ENCODE peak calls at places on chromosome X, in eight cellular contexts. A is testis; U is endothelial cell of umbilical vein; Z is effector memory CD4-positive, alpha-beta T cell; K is aorta; R is keratinocyte; F is endodermal cell; Y is cardiac muscle cell. N is an unnamed sample. For H3K4me1 and H3K27me3, the result is how much of the 10 kb centered on the place peaks cover.

GRCh38 chrX:8673211-8673610 is 58.7 kb downstream of the ANOS1 start:
- DNase-seq in A (no peak), U (no peak), Z (no peak), K (no peak), R (no peak), F (no peak), Y (no peak), N (no peak)

GRCh38 chrX:140715787-140716186 is 6.2 kb downstream of the LINC00632 start:
- DNase-seq in A (no peak), U (no peak), Z (no peak), K (no peak), R (no peak), F (no peak), Y (no peak), N (no peak)

GRCh38 chrX:69065451-69065850 is 99.8 kb downstream of the PJA1 start:
- DNase-seq in A (no peak), U (no peak), Z (no peak), K (peak), R (no peak), F (peak), Y (no peak), N (no peak)

GRCh38 chrX:101415180-101416130 is 7.4 kb downstream of the HNRNPH2 start:
- DNase-seq in A (peak), U (peak), Z (peak), K (no peak), R (no peak), F (peak), Y (peak), N (peak)

GRCh38 chrX:25011589-25012432 is 4.0 kb downstream of the ARX start:
- DNase-seq in A (no peak), U (no peak), Z (no peak), K (no peak), R (no peak), F (peak), Y (no peak), N (no peak)

GRCh38 chrX:107758231-107758766 is 17.3 kb downstream of the TSC22D3 start:
- DNase-seq in A (no peak), U (no peak), Z (no peak), K (peak), R (no peak), F (no peak), Y (no peak), N (no peak)

GRCh38 chrX:17597836-17598434 is 139.4 kb upstream of the SCML1 start:
- DNase-seq in A (peak), U (peak), Z (no peak), K (peak), R (no peak), F (no peak), Y (no peak), N (peak)

GRCh38 chrX:1392376-1393130 is 640 bp upstream of the SLC25A6 start:
- DNase-seq in A (peak), U (no peak), Z (no peak), K (no peak), R (no peak), F (peak), Y (peak), N (peak)

GRCh38 chrX:48487362-48487785 is 11.4 kb downstream of the FTSJ1 start:
- DNase-seq in A (no peak), U (no peak), Z (no peak), K (peak), R (peak), F (no peak), Y (no peak), N (no peak)

GRCh38 chrX:40530471-40530870 is 50.3 kb upstream of the ATP6AP2 start:
- DNase-seq in A (no peak), U (no peak), Z (no peak), K (no peak), R (no peak), F (no peak), Y (no peak), N (no peak)

GRCh38 chrX:115387327-115387726 is 97.8 kb downstream of the LUZP4 start:
- DNase-seq in A (no peak), U (no peak), Z (no peak), K (no peak), R (no peak), F (no peak), Y (no peak), N (no peak)

GRCh38 chrX:115393271-115393670 is 103.8 kb downstream of the LUZP4 start:
- DNase-seq in A (no peak), U (no peak), Z (no peak), K (no peak), R (no peak), F (no peak), Y (peak), N (no peak)

GRCh38 chrX:115392871-115393270 is 103.4 kb downstream of the LUZP4 start:
- DNase-seq in A (no peak), U (no peak), Z (no peak), K (no peak), R (no peak), F (no peak), Y (no peak), N (no peak)

GRCh38 chrX:115392031-115392430 is 102.5 kb downstream of the LUZP4 start:
- DNase-seq in A (no peak), U (no peak), Z (no peak), K (no peak), R (no peak), F (no peak), Y (no peak), N (no peak)

GRCh38 chrX:115388879-115389278 is 99.4 kb downstream of the LUZP4 start:
- DNase-seq in A (no peak), U (no peak), Z (no peak), K (no peak), R (no peak), F (no peak), Y (no peak), N (no peak)
- H3K4me1 ChIP-seq in A (under half), U (under half), Z (under half), K (under half), R (under half), F (under half), Y (under half), N (under half)

GRCh38 chrX:31181377-31182038 is 109.7 kb upstream of the FTHL17 start:
- DNase-seq in A (no peak), U (no peak), Z (no peak), K (no peak), R (no peak), F (no peak), Y (no peak), N (no peak)

GRCh38 chrX:31186693-31187338 is 115.0 kb upstream of the FTHL17 start:
- DNase-seq in A (no peak), U (no peak), Z (no peak), K (no peak), R (no peak), F (no peak), Y (no peak), N (no peak)

GRCh38 chrX:31190221-31190975 is 118.6 kb upstream of the FTHL17 start:
- DNase-seq in A (no peak), U (no peak), Z (no peak), K (no peak), R (no peak), F (no peak), Y (peak), N (no peak)

GRCh38 chrX:31185884-31186283 is 114.0 kb upstream of the FTHL17 start:
- DNase-seq in A (no peak), U (no peak), Z (no peak), K (no peak), R (no peak), F (no peak), Y (no peak), N (no peak)
- H3K27me3 ChIP-seq in A (under half), U (under half), Z (under half), K (under half), R (under half), F (under half), Y (under half), N (under half)

GRCh38 chrX:46588263-46588662 is 14.7 kb downstream of the CHST7 start:
- DNase-seq in A (peak), U (peak), Z (peak), K (no peak), R (no peak), F (peak), Y (no peak), N (no peak)
- H3K4me1 ChIP-seq in A (under half), U (under half), Z (under half), K (under half), R (under half), F (under half), Y (under half), N (under half)

GRCh38 chrX:130108647-130109428 is 1.5 kb downstream of the ELF4 start:
- DNase-seq in A (no peak), U (no peak), Z (no peak), K (peak), R (no peak), F (peak), Y (no peak), N (peak)
- H3K27me3 ChIP-seq in A (under half), U (under half), Z (under half), K (under half), R (under half), F (under half), Y (under half), N (under half)

GRCh38 chrX:112642349-112642748 is 37.4 kb downstream of the LHFPL1 start:
- DNase-seq in A (peak), U (peak), Z (peak), K (no peak), R (no peak), F (peak), Y (peak), N (peak)
- H3K4me1 ChIP-seq in A (under half), U (under half), Z (under half), K (under half), R (under half), F (under half), Y (under half), N (under half)

GRCh38 chrX:129658429-129658828 is 3.7 kb upstream of the APLN start:
- DNase-seq in A (no peak), U (no peak), Z (no peak), K (no peak), R (no peak), F (no peak), Y (no peak), N (no peak)

GRCh38 chrX:129654652-129655546 is at the start of gene APLN:
- DNase-seq in A (peak), U (peak), Z (no peak), K (peak), R (no peak), F (peak), Y (peak), N (peak)

GRCh38 chrX:129653181-129653984 is 1.4 kb downstream of the APLN start:
- DNase-seq in A (no peak), U (no peak), Z (no peak), K (no peak), R (no peak), F (no peak), Y (no peak), N (peak)

GRCh38 chrX:129653985-129654651 is 638 bp downstream of the APLN start:
- DNase-seq in A (peak), U (no peak), Z (no peak), K (no peak), R (no peak), F (peak), Y (no peak), N (peak)

DNA sequence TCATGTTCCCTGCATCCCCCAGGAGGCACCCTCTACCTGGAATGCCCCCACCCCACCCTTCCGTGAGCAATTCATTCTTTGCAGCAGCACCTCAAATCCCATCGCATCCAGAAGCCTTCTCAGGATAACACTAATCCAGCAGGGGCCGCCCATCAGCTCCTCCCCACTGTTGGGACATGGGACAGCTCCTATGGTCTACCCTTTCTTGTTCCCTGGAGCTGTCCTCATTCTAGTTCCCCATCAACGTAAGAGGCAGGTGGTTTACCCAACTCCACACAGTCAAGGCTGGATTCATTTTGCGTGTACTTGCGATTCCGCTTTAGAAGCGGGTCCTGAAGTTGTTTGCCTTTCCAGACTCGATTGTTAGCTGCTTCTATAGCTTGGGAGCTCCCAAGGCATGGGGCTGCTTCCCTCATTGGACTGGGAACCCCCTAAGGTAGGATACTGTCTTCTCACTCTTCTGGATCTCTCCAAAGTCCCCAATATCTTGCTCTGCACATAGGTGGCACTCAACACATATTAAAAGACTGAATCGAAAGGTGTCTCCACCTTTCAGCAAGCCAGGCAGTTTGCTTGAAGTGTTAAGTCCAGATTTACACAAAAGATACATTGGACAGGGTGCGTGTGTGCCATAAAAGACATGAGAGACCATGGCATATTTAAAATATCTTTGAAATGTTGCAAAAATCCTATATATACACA is 942 bp upstream of the APLN start:
- DNase-seq in A (no peak), U (peak), Z (no peak), K (no peak), R (no peak), F (peak), Y (peak), N (peak)
- H3K27me3 ChIP-seq in A (under half), U (under half), Z (under half), K (under half), R (under half), F (under half), Y (under half), N (under half)

GRCh38 chrX:14675500-14675899 is 146.2 kb downstream of the GLRA2 start:
- DNase-seq in A (no peak), U (no peak), Z (no peak), K (no peak), R (no peak), F (no peak), Y (no peak), N (peak)
- H3K4me1 ChIP-seq in A (under half), U (under half), Z (under half), K (under half), R (under half), F (under half), Y (under half), N (under half)

DNA sequence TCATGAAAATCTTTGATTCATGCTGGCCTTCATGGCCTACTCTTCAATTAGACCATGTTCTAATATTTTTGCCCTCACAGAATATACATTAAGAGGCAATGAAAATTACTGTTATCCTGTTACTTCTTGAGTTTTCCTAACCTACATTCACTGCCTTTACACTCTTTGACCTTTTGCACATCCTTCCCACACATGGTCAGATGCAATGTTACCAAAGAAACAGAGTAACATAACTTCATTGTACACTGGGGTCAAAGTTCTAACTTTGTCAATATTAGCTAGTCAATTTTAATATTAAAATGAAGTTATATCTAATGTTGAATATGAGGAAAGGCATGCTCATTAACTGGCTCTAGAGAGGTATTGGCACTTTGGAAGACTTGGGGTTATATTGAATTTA is 284.8 kb downstream of the TEX13C start:
- DNase-seq in A (no peak), U (no peak), Z (no peak), K (no peak), R (no peak), F (no peak), Y (no peak), N (no peak)
- H3K27me3 ChIP-seq in A (under half), U (under half), Z (under half), K (under half), R (under half), F (under half), Y (under half), N (under half)